ENCODE peak calls at places on chromosomes 6 and 20, in nine cellular contexts. J is H9, I is esophagus squamous epithelium, F is stomach, C is cardiac muscle cell, N is thoracic aorta, Q is substantia nigra, U is fibroblast of lung, G is HepG2. B is an unnamed sample.

GRCh38 chr6:165849539-165850430 is 186.7 kb upstream of the PDE10A start:
- DNase-seq in J (peak), I (no peak), F (no peak), C (peak), N (no peak), Q (no peak), U (no peak), G (no peak), B (no peak)

GRCh38 chr6:89148016-89148750 is 2.3 kb downstream of the PM20D2 start:
- DNase-seq in J (no peak), I (no peak), F (no peak), C (no peak), N (no peak), Q (no peak), U (peak), G (no peak), B (no peak)

GRCh38 chr6:20306491-20306890 is 94.2 kb upstream of the MBOAT1 start:
- DNase-seq in J (peak), I (no peak), F (no peak), C (no peak), N (no peak), Q (no peak), U (no peak), G (no peak), B (no peak)

GRCh38 chr20:4138056-4138455 is 122.7 kb upstream of the RNF24 start:
- DNase-seq in J (no peak), I (no peak), F (no peak), C (no peak), N (no peak), Q (no peak), U (no peak), G (peak), B (no peak)

GRCh38 chr6:90650041-90650948 is 63.4 kb upstream of the MAP3K7 start:
- DNase-seq in J (no peak), I (no peak), F (no peak), C (no peak), N (no peak), Q (no peak), U (no peak), G (no peak), B (no peak)

GRCh38 chr6:1285589-1286340 is 26.1 kb upstream of the FOXQ1 start:
- DNase-seq in J (no peak), I (no peak), F (no peak), C (peak), N (no peak), Q (no peak), U (peak), G (no peak), B (no peak)

GRCh38 chr6:16725145-16725864 is 36.0 kb downstream of the ATXN1 start:
- DNase-seq in J (no peak), I (no peak), F (no peak), C (peak), N (no peak), Q (no peak), U (peak), G (no peak), B (no peak)

GRCh38 chr6:67606905-67607828 is 1027.9 kb upstream of the ADGRB3 start:
- DNase-seq in J (no peak), I (no peak), F (no peak), C (peak), N (no peak), Q (no peak), U (peak), G (no peak), B (no peak)

GRCh38 chr6:111185954-111186353 is 98.7 kb downstream of the SLC16A10 start:
- DNase-seq in J (no peak), I (no peak), F (peak), C (no peak), N (no peak), Q (no peak), U (no peak), G (no peak), B (no peak)

GRCh38 chr20:32327087-32327681 is 30.9 kb upstream of the ASXL1 start:
- DNase-seq in J (no peak), I (no peak), F (no peak), C (peak), N (no peak), Q (no peak), U (peak), G (peak), B (no peak)

GRCh38 chr6:44126320-44127149 is 717 bp downstream of the MRPL14 start:
- DNase-seq in J (peak), I (no peak), F (peak), C (peak), N (no peak), Q (no peak), U (peak), G (peak), B (no peak)

GRCh38 chr6:87514831-87515230 is 42.1 kb downstream of the SLC35A1 start:
- DNase-seq in J (no peak), I (no peak), F (no peak), C (peak), N (no peak), Q (no peak), U (no peak), G (no peak), B (no peak)

GRCh38 chr6:78607188-78607587 is 260.2 kb upstream of the IRAK1BP1 start:
- DNase-seq in J (no peak), I (no peak), F (no peak), C (peak), N (no peak), Q (no peak), U (peak), G (no peak), B (no peak)

GRCh38 chr20:297925-298754 is 770 bp downstream of the ZCCHC3 start:
- DNase-seq in J (no peak), I (no peak), F (peak), C (peak), N (no peak), Q (no peak), U (peak), G (peak), B (peak)

GRCh38 chr20:51628533-51629398 is 86.2 kb upstream of the NFATC2 start:
- DNase-seq in J (no peak), I (no peak), F (no peak), C (peak), N (no peak), Q (no peak), U (peak), G (peak), B (no peak)

GRCh38 chr6:142132625-142133024 is at the start of gene GJE1:
- DNase-seq in J (no peak), I (no peak), F (no peak), C (no peak), N (no peak), Q (no peak), U (no peak), G (no peak), B (no peak)

GRCh38 chr6:143112084-143112768 is 51.5 kb downstream of the AIG1 start:
- DNase-seq in J (no peak), I (no peak), F (no peak), C (no peak), N (no peak), Q (no peak), U (no peak), G (no peak), B (no peak)

GRCh38 chr6:77707603-77708002 is 54.8 kb downstream of the MEI4 start:
- DNase-seq in J (peak), I (no peak), F (no peak), C (no peak), N (no peak), Q (no peak), U (no peak), G (no peak), B (no peak)

GRCh38 chr6:43120101-43120730 is 44.1 kb downstream of the PTK7 start:
- DNase-seq in J (no peak), I (no peak), F (no peak), C (no peak), N (no peak), Q (no peak), U (no peak), G (no peak), B (no peak)

GRCh38 chr6:16470502-16471221 is 232.3 kb downstream of the GMPR start:
- DNase-seq in J (no peak), I (no peak), F (no peak), C (no peak), N (no peak), Q (no peak), U (no peak), G (no peak), B (no peak)

GRCh38 chr20:48238781-48239180 is 453.5 kb upstream of the SULF2 start:
- DNase-seq in J (no peak), I (no peak), F (no peak), C (no peak), N (no peak), Q (no peak), U (no peak), G (no peak), B (no peak)

GRCh38 chr20:21074605-21075336 is 31.4 kb downstream of the LINC00237 start:
- DNase-seq in J (no peak), I (no peak), F (no peak), C (no peak), N (no peak), Q (no peak), U (no peak), G (no peak), B (no peak)

GRCh38 chr20:14775778-14776177 is 438.4 kb upstream of the FLRT3 start:
- DNase-seq in J (no peak), I (no peak), F (peak), C (peak), N (no peak), Q (no peak), U (peak), G (peak), B (no peak)

DNA sequence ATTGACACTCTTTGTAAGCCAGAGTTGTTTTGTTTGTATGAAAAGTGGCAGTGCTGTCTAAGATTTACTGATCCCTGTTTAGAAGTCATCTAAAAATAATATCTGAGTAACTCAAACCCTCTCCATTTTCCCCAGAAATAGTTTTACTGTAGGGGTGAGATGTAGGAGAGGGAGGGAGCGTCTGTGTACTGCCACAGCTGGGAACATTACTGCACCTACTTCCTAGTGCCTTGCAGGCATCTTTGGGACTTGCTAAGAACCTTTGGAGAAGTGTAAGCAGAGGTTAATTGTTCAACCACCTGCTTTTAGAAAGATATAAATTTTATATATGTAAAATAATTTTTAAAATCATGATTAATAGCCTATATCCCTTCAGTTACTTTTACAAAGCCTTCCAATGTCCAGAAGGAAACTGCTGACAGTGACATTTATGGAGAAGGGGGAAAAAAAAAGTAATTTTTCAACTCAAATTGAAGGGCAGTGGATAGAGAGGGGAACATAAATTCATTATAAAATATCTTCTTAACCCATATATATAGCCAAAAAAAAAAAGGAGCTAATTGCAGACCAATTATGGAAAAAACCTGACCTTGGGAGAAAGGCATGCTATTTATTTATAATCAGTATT is 392.8 kb downstream of the PLCB1 start:
- DNase-seq in J (no peak), I (no peak), F (no peak), C (no peak), N (no peak), Q (no peak), U (no peak), G (no peak), B (no peak)
- H3K27ac ChIP-seq in J (no peak), I (no peak), F (no peak), C (no peak), N (no peak), Q (no peak), U (no peak), G (no peak), B (no peak)

GRCh38 chr20:53611449-53611894 is 17.8 kb upstream of the ZNF217 start:
- DNase-seq in J (no peak), I (no peak), F (peak), C (peak), N (no peak), Q (no peak), U (peak), G (no peak), B (no peak)
- H3K27ac ChIP-seq in J (peak), I (no peak), F (no peak), C (peak), N (peak), Q (no peak), U (peak), G (no peak), B (no peak)

DNA sequence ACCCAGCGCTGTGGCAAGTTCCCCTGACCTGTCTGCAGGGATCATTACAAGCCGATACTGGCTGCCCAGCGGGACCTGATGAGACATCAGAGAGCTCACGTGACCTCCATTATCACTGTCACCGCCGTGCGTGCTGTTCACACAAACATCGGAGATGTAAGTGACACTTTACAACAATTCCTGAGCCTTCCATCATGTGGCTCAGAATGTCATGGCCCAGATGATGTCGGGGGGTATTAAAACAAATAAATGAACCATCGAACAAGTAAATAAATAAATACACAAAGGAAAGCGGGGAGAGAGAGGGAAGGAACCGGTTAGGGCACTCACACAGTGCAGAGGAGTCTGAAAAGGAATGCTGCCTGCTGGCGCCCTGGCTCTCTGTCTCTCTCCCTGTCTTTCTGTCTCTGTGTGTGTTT is 195.1 kb downstream of the BMP7 start:
- DNase-seq in J (peak), I (no peak), F (no peak), C (no peak), N (no peak), Q (no peak), U (no peak), G (no peak), B (no peak)
- H3K27ac ChIP-seq in J (no peak), I (no peak), F (no peak), C (no peak), N (no peak), Q (no peak), U (no peak), G (no peak), B (no peak)

GRCh38 chr6:150813993-150814359 is 51.5 kb upstream of the MTHFD1L start:
- DNase-seq in J (no peak), I (no peak), F (no peak), C (no peak), N (no peak), Q (no peak), U (peak), G (peak), B (no peak)
- H3K27ac ChIP-seq in J (no peak), I (peak), F (no peak), C (no peak), N (no peak), Q (no peak), U (no peak), G (no peak), B (no peak)

DNA sequence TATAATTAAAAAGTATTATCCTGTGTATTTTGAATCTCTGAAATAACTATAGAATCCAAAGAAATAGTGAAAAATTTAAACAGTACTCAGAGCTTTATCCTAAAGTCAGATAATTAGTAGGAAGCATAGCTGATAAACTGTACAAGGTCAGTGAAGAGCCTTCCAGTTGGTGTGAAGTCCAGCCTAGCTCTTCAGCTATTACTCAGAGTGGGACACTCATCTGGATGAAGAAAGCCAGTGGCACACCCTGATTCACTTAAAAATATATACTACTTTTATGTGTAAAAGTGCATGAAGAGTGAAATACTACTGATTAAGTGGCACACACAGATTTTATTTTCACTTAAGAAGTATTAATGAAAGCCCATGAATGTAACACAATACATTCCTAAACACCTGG is 3.1 kb downstream of the IFNGR1 start:
- DNase-seq in J (no peak), I (no peak), F (no peak), C (no peak), N (no peak), Q (no peak), U (no peak), G (no peak), B (no peak)
- H3K27ac ChIP-seq in J (no peak), I (peak), F (peak), C (peak), N (peak), Q (no peak), U (no peak), G (peak), B (peak)

DNA sequence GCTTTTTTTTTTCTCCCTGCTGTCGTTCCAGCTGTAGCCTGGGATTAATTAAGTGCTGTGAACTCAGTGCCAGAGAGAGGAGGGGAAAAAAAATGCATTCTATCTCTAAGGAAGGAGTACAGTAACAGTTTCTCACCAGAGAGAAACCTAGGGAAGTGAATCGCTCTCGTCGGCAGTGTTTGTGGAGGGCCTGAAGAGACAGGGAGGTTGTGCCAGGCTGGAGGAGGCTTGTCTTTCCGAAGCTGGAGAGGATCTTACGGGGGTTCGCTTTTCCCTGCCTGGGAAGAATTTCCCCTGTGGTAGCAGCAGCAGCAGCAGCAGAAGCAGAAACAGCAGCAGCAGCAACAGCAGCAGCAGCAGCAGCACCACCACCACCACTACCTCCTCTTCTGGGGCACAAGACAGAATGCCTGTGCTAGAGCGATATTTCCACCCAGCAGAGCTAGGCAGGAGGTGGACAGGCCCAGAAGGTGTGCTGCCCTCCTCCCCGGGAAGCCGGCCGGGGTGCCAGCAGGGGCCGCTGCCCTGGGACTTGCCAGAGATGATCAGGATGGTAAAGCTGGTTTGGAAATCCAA is 186.5 kb downstream of the PDE7B start:
- DNase-seq in J (peak), I (no peak), F (no peak), C (peak), N (no peak), Q (no peak), U (peak), G (no peak), B (no peak)
- H3K27ac ChIP-seq in J (no peak), I (peak), F (peak), C (peak), N (peak), Q (no peak), U (peak), G (no peak), B (no peak)